ENCODE peak calls at places on chromosomes 6 and 20, in ten cellular contexts. One of them, this sample, is unnamed. For H3K4me1 and H3K9me3, the result is how much of the 10 kb centered on the place peaks cover.

GRCh38 chr6:151059612-151060095 is 180.1 kb upstream of the AKAP12 start:
- DNase-seq in lower lobe of right lung: no peak
- DNase-seq in heart right ventricle: no peak
- DNase-seq in hepatocyte: no peak
- DNase-seq in body of pancreas: no peak
- DNase-seq in right cardiac atrium: no peak
- DNase-seq in esophagus squamous epithelium: no peak
- DNase-seq in uterus: peak
- DNase-seq in CD8-positive, alpha-beta T cell: no peak
- DNase-seq in endothelial cell of umbilical vein: peak
- DNase-seq in this sample: no peak

GRCh38 chr20:51009303-51010042 is 13.4 kb downstream of the KCNG1 start:
- DNase-seq in lower lobe of right lung: no peak
- DNase-seq in heart right ventricle: no peak
- DNase-seq in hepatocyte: no peak
- DNase-seq in body of pancreas: no peak
- DNase-seq in right cardiac atrium: peak
- DNase-seq in esophagus squamous epithelium: no peak
- DNase-seq in uterus: no peak
- DNase-seq in CD8-positive, alpha-beta T cell: no peak
- DNase-seq in endothelial cell of umbilical vein: no peak
- DNase-seq in this sample: no peak

GRCh38 chr6:105099371-105099770 is 80.4 kb downstream of the POPDC3 start:
- DNase-seq in lower lobe of right lung: no peak
- DNase-seq in heart right ventricle: no peak
- DNase-seq in hepatocyte: no peak
- DNase-seq in body of pancreas: no peak
- DNase-seq in right cardiac atrium: no peak
- DNase-seq in esophagus squamous epithelium: no peak
- DNase-seq in uterus: no peak
- DNase-seq in CD8-positive, alpha-beta T cell: no peak
- DNase-seq in endothelial cell of umbilical vein: no peak
- DNase-seq in this sample: no peak

GRCh38 chr6:7628479-7628878 is 38.5 kb downstream of the SNRNP48 start:
- DNase-seq in lower lobe of right lung: no peak
- DNase-seq in heart right ventricle: no peak
- DNase-seq in hepatocyte: no peak
- DNase-seq in body of pancreas: no peak
- DNase-seq in right cardiac atrium: no peak
- DNase-seq in esophagus squamous epithelium: no peak
- DNase-seq in uterus: no peak
- DNase-seq in CD8-positive, alpha-beta T cell: no peak
- DNase-seq in endothelial cell of umbilical vein: no peak
- DNase-seq in this sample: no peak

GRCh38 chr6:37622639-37623038 is 75.0 kb downstream of the MDGA1 start:
- DNase-seq in lower lobe of right lung: no peak
- DNase-seq in heart right ventricle: no peak
- DNase-seq in hepatocyte: no peak
- DNase-seq in body of pancreas: no peak
- DNase-seq in right cardiac atrium: no peak
- DNase-seq in esophagus squamous epithelium: no peak
- DNase-seq in uterus: no peak
- DNase-seq in CD8-positive, alpha-beta T cell: no peak
- DNase-seq in endothelial cell of umbilical vein: no peak
- DNase-seq in this sample: no peak

GRCh38 chr6:130382872-130383490 is 17.2 kb downstream of the TMEM200A start:
- DNase-seq in lower lobe of right lung: no peak
- DNase-seq in heart right ventricle: no peak
- DNase-seq in hepatocyte: no peak
- DNase-seq in body of pancreas: no peak
- DNase-seq in right cardiac atrium: no peak
- DNase-seq in esophagus squamous epithelium: no peak
- DNase-seq in uterus: no peak
- DNase-seq in CD8-positive, alpha-beta T cell: no peak
- DNase-seq in endothelial cell of umbilical vein: no peak
- DNase-seq in this sample: no peak

GRCh38 chr6:7219310-7219709 is 93.7 kb downstream of the SSR1 start:
- DNase-seq in lower lobe of right lung: no peak
- DNase-seq in heart right ventricle: peak
- DNase-seq in hepatocyte: peak
- DNase-seq in body of pancreas: peak
- DNase-seq in right cardiac atrium: no peak
- DNase-seq in esophagus squamous epithelium: no peak
- DNase-seq in uterus: no peak
- DNase-seq in CD8-positive, alpha-beta T cell: no peak
- DNase-seq in endothelial cell of umbilical vein: no peak
- DNase-seq in this sample: no peak

GRCh38 chr6:88165877-88166492 is at the start of gene CNR1:
- DNase-seq in lower lobe of right lung: peak
- DNase-seq in heart right ventricle: peak
- DNase-seq in hepatocyte: peak
- DNase-seq in body of pancreas: peak
- DNase-seq in right cardiac atrium: peak
- DNase-seq in esophagus squamous epithelium: no peak
- DNase-seq in uterus: peak
- DNase-seq in CD8-positive, alpha-beta T cell: no peak
- DNase-seq in endothelial cell of umbilical vein: peak
- DNase-seq in this sample: peak

GRCh38 chr6:42520786-42521607 is 42.8 kb upstream of the UBR2 start:
- DNase-seq in lower lobe of right lung: no peak
- DNase-seq in heart right ventricle: no peak
- DNase-seq in hepatocyte: no peak
- DNase-seq in body of pancreas: no peak
- DNase-seq in right cardiac atrium: no peak
- DNase-seq in esophagus squamous epithelium: no peak
- DNase-seq in uterus: no peak
- DNase-seq in CD8-positive, alpha-beta T cell: no peak
- DNase-seq in endothelial cell of umbilical vein: no peak
- DNase-seq in this sample: no peak

GRCh38 chr6:43848992-43849391 is 79.0 kb downstream of the VEGFA start:
- DNase-seq in lower lobe of right lung: no peak
- DNase-seq in heart right ventricle: no peak
- DNase-seq in hepatocyte: no peak
- DNase-seq in body of pancreas: no peak
- DNase-seq in right cardiac atrium: no peak
- DNase-seq in esophagus squamous epithelium: no peak
- DNase-seq in uterus: no peak
- DNase-seq in CD8-positive, alpha-beta T cell: no peak
- DNase-seq in endothelial cell of umbilical vein: no peak
- DNase-seq in this sample: no peak

GRCh38 chr6:45724027-45724426 is 291.6 kb downstream of the CLIC5 start:
- DNase-seq in lower lobe of right lung: no peak
- DNase-seq in heart right ventricle: no peak
- DNase-seq in hepatocyte: no peak
- DNase-seq in body of pancreas: no peak
- DNase-seq in right cardiac atrium: no peak
- DNase-seq in esophagus squamous epithelium: no peak
- DNase-seq in uterus: no peak
- DNase-seq in CD8-positive, alpha-beta T cell: no peak
- DNase-seq in endothelial cell of umbilical vein: no peak
- DNase-seq in this sample: no peak

GRCh38 chr20:14860410-14860814 is 523.0 kb upstream of the FLRT3 start:
- DNase-seq in lower lobe of right lung: no peak
- DNase-seq in heart right ventricle: no peak
- DNase-seq in hepatocyte: peak
- DNase-seq in body of pancreas: no peak
- DNase-seq in right cardiac atrium: no peak
- DNase-seq in esophagus squamous epithelium: no peak
- DNase-seq in uterus: peak
- DNase-seq in CD8-positive, alpha-beta T cell: no peak
- DNase-seq in endothelial cell of umbilical vein: no peak
- DNase-seq in this sample: peak

GRCh38 chr20:58219342-58219700 is 9.1 kb downstream of the ANKRD60 start:
- DNase-seq in lower lobe of right lung: no peak
- DNase-seq in heart right ventricle: no peak
- DNase-seq in hepatocyte: no peak
- DNase-seq in body of pancreas: no peak
- DNase-seq in right cardiac atrium: no peak
- DNase-seq in esophagus squamous epithelium: no peak
- DNase-seq in uterus: no peak
- DNase-seq in CD8-positive, alpha-beta T cell: no peak
- DNase-seq in endothelial cell of umbilical vein: no peak
- DNase-seq in this sample: no peak

GRCh38 chr20:828987-829386 is 4.5 kb upstream of the FAM110A start:
- DNase-seq in lower lobe of right lung: no peak
- DNase-seq in heart right ventricle: no peak
- DNase-seq in hepatocyte: no peak
- DNase-seq in body of pancreas: no peak
- DNase-seq in right cardiac atrium: no peak
- DNase-seq in esophagus squamous epithelium: no peak
- DNase-seq in uterus: no peak
- DNase-seq in CD8-positive, alpha-beta T cell: no peak
- DNase-seq in endothelial cell of umbilical vein: no peak
- DNase-seq in this sample: no peak

GRCh38 chr6:26152226-26153101 is 65.2 kb downstream of the HFE start:
- DNase-seq in lower lobe of right lung: no peak
- DNase-seq in heart right ventricle: no peak
- DNase-seq in hepatocyte: no peak
- DNase-seq in body of pancreas: no peak
- DNase-seq in right cardiac atrium: no peak
- DNase-seq in esophagus squamous epithelium: no peak
- DNase-seq in uterus: no peak
- DNase-seq in CD8-positive, alpha-beta T cell: no peak
- DNase-seq in endothelial cell of umbilical vein: no peak
- DNase-seq in this sample: no peak

GRCh38 chr6:166851426-166851825 is 104.9 kb downstream of the RNASET2 start:
- DNase-seq in lower lobe of right lung: no peak
- DNase-seq in heart right ventricle: no peak
- DNase-seq in hepatocyte: no peak
- DNase-seq in body of pancreas: no peak
- DNase-seq in right cardiac atrium: no peak
- DNase-seq in esophagus squamous epithelium: no peak
- DNase-seq in uterus: no peak
- DNase-seq in CD8-positive, alpha-beta T cell: no peak
- DNase-seq in endothelial cell of umbilical vein: no peak
- DNase-seq in this sample: no peak

GRCh38 chr6:46926481-46926880 is 4.7 kb upstream of the ADGRF5 start:
- DNase-seq in lower lobe of right lung: no peak
- DNase-seq in heart right ventricle: no peak
- DNase-seq in hepatocyte: no peak
- DNase-seq in body of pancreas: no peak
- DNase-seq in right cardiac atrium: no peak
- DNase-seq in esophagus squamous epithelium: no peak
- DNase-seq in uterus: no peak
- DNase-seq in CD8-positive, alpha-beta T cell: no peak
- DNase-seq in endothelial cell of umbilical vein: no peak
- DNase-seq in this sample: no peak

GRCh38 chr20:41476013-41476441 is 109.4 kb upstream of the EMILIN3 start:
- DNase-seq in lower lobe of right lung: no peak
- DNase-seq in heart right ventricle: no peak
- DNase-seq in hepatocyte: no peak
- DNase-seq in body of pancreas: peak
- DNase-seq in right cardiac atrium: no peak
- DNase-seq in esophagus squamous epithelium: no peak
- DNase-seq in uterus: no peak
- DNase-seq in CD8-positive, alpha-beta T cell: no peak
- DNase-seq in endothelial cell of umbilical vein: peak
- DNase-seq in this sample: peak

GRCh38 chr6:116101298-116101718 is 655 bp downstream of the NT5DC1 start:
- DNase-seq in lower lobe of right lung: peak
- DNase-seq in heart right ventricle: no peak
- DNase-seq in hepatocyte: no peak
- DNase-seq in body of pancreas: no peak
- DNase-seq in right cardiac atrium: no peak
- DNase-seq in esophagus squamous epithelium: no peak
- DNase-seq in uterus: peak
- DNase-seq in CD8-positive, alpha-beta T cell: no peak
- DNase-seq in endothelial cell of umbilical vein: no peak
- DNase-seq in this sample: no peak

GRCh38 chr6:149771185-149771584 is 21.6 kb downstream of the PCMT1 start:
- DNase-seq in lower lobe of right lung: no peak
- DNase-seq in heart right ventricle: no peak
- DNase-seq in hepatocyte: no peak
- DNase-seq in body of pancreas: no peak
- DNase-seq in right cardiac atrium: no peak
- DNase-seq in esophagus squamous epithelium: no peak
- DNase-seq in uterus: no peak
- DNase-seq in CD8-positive, alpha-beta T cell: no peak
- DNase-seq in endothelial cell of umbilical vein: no peak
- DNase-seq in this sample: no peak
- H3K4me1 ChIP-seq in lower lobe of right lung: under half
- H3K4me1 ChIP-seq in heart right ventricle: under half
- H3K4me1 ChIP-seq in hepatocyte: under half
- H3K4me1 ChIP-seq in body of pancreas: under half
- H3K4me1 ChIP-seq in right cardiac atrium: under half
- H3K4me1 ChIP-seq in esophagus squamous epithelium: under half
- H3K4me1 ChIP-seq in uterus: under half
- H3K4me1 ChIP-seq in CD8-positive, alpha-beta T cell: under half
- H3K4me1 ChIP-seq in endothelial cell of umbilical vein: under half
- H3K4me1 ChIP-seq in this sample: under half

GRCh38 chr6:100456178-100456880 is 8.4 kb downstream of the SIM1 start:
- DNase-seq in lower lobe of right lung: no peak
- DNase-seq in heart right ventricle: no peak
- DNase-seq in hepatocyte: no peak
- DNase-seq in body of pancreas: no peak
- DNase-seq in right cardiac atrium: no peak
- DNase-seq in esophagus squamous epithelium: no peak
- DNase-seq in uterus: no peak
- DNase-seq in CD8-positive, alpha-beta T cell: no peak
- DNase-seq in endothelial cell of umbilical vein: peak
- DNase-seq in this sample: no peak
- H3K4me3 ChIP-seq in lower lobe of right lung: no peak
- H3K4me3 ChIP-seq in heart right ventricle: no peak
- H3K4me3 ChIP-seq in hepatocyte: no peak
- H3K4me3 ChIP-seq in body of pancreas: no peak
- H3K4me3 ChIP-seq in right cardiac atrium: no peak
- H3K4me3 ChIP-seq in esophagus squamous epithelium: no peak
- H3K4me3 ChIP-seq in uterus: no peak
- H3K4me3 ChIP-seq in CD8-positive, alpha-beta T cell: no peak
- H3K4me3 ChIP-seq in endothelial cell of umbilical vein: no peak
- H3K4me3 ChIP-seq in this sample: no peak

GRCh38 chr20:21707267-21707666 is 1.8 kb downstream of the PAX1 start:
- DNase-seq in lower lobe of right lung: no peak
- DNase-seq in heart right ventricle: no peak
- DNase-seq in hepatocyte: no peak
- DNase-seq in body of pancreas: no peak
- DNase-seq in right cardiac atrium: no peak
- DNase-seq in esophagus squamous epithelium: no peak
- DNase-seq in uterus: no peak
- DNase-seq in CD8-positive, alpha-beta T cell: no peak
- DNase-seq in endothelial cell of umbilical vein: no peak
- DNase-seq in this sample: no peak
- H3K9me3 ChIP-seq in lower lobe of right lung: under half
- H3K9me3 ChIP-seq in heart right ventricle: under half
- H3K9me3 ChIP-seq in hepatocyte: under half
- H3K9me3 ChIP-seq in body of pancreas: under half
- H3K9me3 ChIP-seq in right cardiac atrium: under half
- H3K9me3 ChIP-seq in esophagus squamous epithelium: under half
- H3K9me3 ChIP-seq in uterus: under half
- H3K9me3 ChIP-seq in CD8-positive, alpha-beta T cell: under half
- H3K9me3 ChIP-seq in endothelial cell of umbilical vein: under half
- H3K9me3 ChIP-seq in this sample: under half

DNA sequence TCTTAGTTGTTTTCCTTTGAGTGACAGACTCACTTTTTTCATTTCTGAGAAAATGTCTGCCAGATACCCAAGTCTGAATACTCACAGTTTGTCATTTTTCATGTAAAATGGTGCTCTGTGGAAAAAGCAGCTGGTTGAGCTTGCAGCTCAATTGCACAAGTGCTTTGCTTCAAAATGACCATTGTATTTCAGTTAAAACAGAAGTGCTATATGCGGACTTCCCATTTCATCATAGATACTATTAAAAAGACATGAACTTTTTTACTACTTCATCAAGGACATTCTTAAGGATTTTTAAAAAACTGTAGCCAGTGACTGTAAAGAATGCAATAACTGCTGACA is 61.5 kb downstream of the KCNS1 start:
- DNase-seq in lower lobe of right lung: no peak
- DNase-seq in heart right ventricle: no peak
- DNase-seq in hepatocyte: no peak
- DNase-seq in body of pancreas: no peak
- DNase-seq in right cardiac atrium: no peak
- DNase-seq in esophagus squamous epithelium: no peak
- DNase-seq in uterus: no peak
- DNase-seq in CD8-positive, alpha-beta T cell: no peak
- DNase-seq in endothelial cell of umbilical vein: no peak
- DNase-seq in this sample: no peak
- H3K4me1 ChIP-seq in lower lobe of right lung: under half
- H3K4me1 ChIP-seq in heart right ventricle: under half
- H3K4me1 ChIP-seq in hepatocyte: under half
- H3K4me1 ChIP-seq in body of pancreas: under half
- H3K4me1 ChIP-seq in right cardiac atrium: under half
- H3K4me1 ChIP-seq in esophagus squamous epithelium: under half
- H3K4me1 ChIP-seq in uterus: under half
- H3K4me1 ChIP-seq in CD8-positive, alpha-beta T cell: half or more
- H3K4me1 ChIP-seq in endothelial cell of umbilical vein: under half
- H3K4me1 ChIP-seq in this sample: under half